ENCODE peak calls at places on chromosomes 4 and X, in six cellular contexts. One of them, this sample, is unnamed.
A peak's percentile ranks its signal among the peaks of the same experiment; 100 is the strongest.

GRCh38 chr4:38782452-38783108 is at the start of gene TLR10:
- DNase-seq in germinal center: peak; percentile 71
- DNase-seq in central memory CD8-positive, alpha-beta T cell: no peak
- DNase-seq in GM12892: no peak
- DNase-seq in NCI-H2171 treated with DMSO at 0.1 percent for 48 hours: peak; percentile 42
- DNase-seq in NCI-H1092: peak; percentile 53
- DNase-seq in this sample: peak; percentile 40

GRCh38 chr4:132016703-132017102 is 1132.4 kb upstream of the PCDH10 start:
- DNase-seq in central memory CD8-positive, alpha-beta T cell: no peak
- DNase-seq in GM12892: no peak
- DNase-seq in NCI-H1092: no peak
- DNase-seq in germinal center: no peak
- DNase-seq in NCI-H2171 treated with DMSO at 0.1 percent for 48 hours: no peak
- DNase-seq in this sample: no peak

GRCh38 chrX:38819709-38820108 is 18.4 kb downstream of the MID1IP1 start:
- DNase-seq in NCI-H1092: no peak
- DNase-seq in GM12892: no peak
- DNase-seq in germinal center: no peak
- DNase-seq in central memory CD8-positive, alpha-beta T cell: no peak
- DNase-seq in NCI-H2171 treated with DMSO at 0.1 percent for 48 hours: no peak
- DNase-seq in this sample: no peak

GRCh38 chrX:3638280-3638873 is 75.1 kb downstream of the PRKX start:
- DNase-seq in central memory CD8-positive, alpha-beta T cell: no peak
- DNase-seq in germinal center: peak; percentile 27
- DNase-seq in GM12892: peak; percentile 43
- DNase-seq in NCI-H2171 treated with DMSO at 0.1 percent for 48 hours: peak; percentile 22
- DNase-seq in NCI-H1092: peak; percentile 16
- DNase-seq in this sample: peak; percentile 27

GRCh38 chrX:37407736-37408135 is 58.6 kb downstream of the PRRG1 start:
- DNase-seq in central memory CD8-positive, alpha-beta T cell: no peak
- DNase-seq in NCI-H1092: no peak
- DNase-seq in NCI-H2171 treated with DMSO at 0.1 percent for 48 hours: no peak
- DNase-seq in germinal center: no peak
- DNase-seq in GM12892: no peak
- DNase-seq in this sample: no peak

GRCh38 chr4:80265571-80266266 is 745 bp upstream of the FGF5 start:
- DNase-seq in NCI-H1092: peak; percentile 8
- DNase-seq in central memory CD8-positive, alpha-beta T cell: no peak
- DNase-seq in NCI-H2171 treated with DMSO at 0.1 percent for 48 hours: peak; percentile 19
- DNase-seq in germinal center: no peak
- DNase-seq in GM12892: no peak
- DNase-seq in this sample: peak; percentile 74

GRCh38 chr4:113825272-113825671 is 63.7 kb upstream of the CAMK2D start:
- DNase-seq in GM12892: no peak
- DNase-seq in germinal center: no peak
- DNase-seq in central memory CD8-positive, alpha-beta T cell: no peak
- DNase-seq in NCI-H2171 treated with DMSO at 0.1 percent for 48 hours: no peak
- DNase-seq in NCI-H1092: no peak
- DNase-seq in this sample: no peak

GRCh38 chr4:183721207-183722081 is 62.4 kb downstream of the TRAPPC11 start:
- DNase-seq in central memory CD8-positive, alpha-beta T cell: no peak
- DNase-seq in NCI-H2171 treated with DMSO at 0.1 percent for 48 hours: no peak
- DNase-seq in GM12892: no peak
- DNase-seq in germinal center: peak; percentile 32
- DNase-seq in NCI-H1092: no peak
- DNase-seq in this sample: no peak

GRCh38 chrX:54926978-54927377 is 6.4 kb downstream of the TRO start:
- DNase-seq in germinal center: no peak
- DNase-seq in GM12892: no peak
- DNase-seq in NCI-H1092: no peak
- DNase-seq in central memory CD8-positive, alpha-beta T cell: no peak
- DNase-seq in NCI-H2171 treated with DMSO at 0.1 percent for 48 hours: no peak
- DNase-seq in this sample: no peak

GRCh38 chr4:42252315-42252714 is 99.9 kb upstream of the BEND4 start:
- DNase-seq in central memory CD8-positive, alpha-beta T cell: no peak
- DNase-seq in germinal center: no peak
- DNase-seq in NCI-H2171 treated with DMSO at 0.1 percent for 48 hours: no peak
- DNase-seq in GM12892: no peak
- DNase-seq in NCI-H1092: no peak
- DNase-seq in this sample: no peak

GRCh38 chr4:121648518-121648917 is 48.3 kb downstream of the ANXA5 start:
- DNase-seq in germinal center: no peak
- DNase-seq in NCI-H1092: no peak
- DNase-seq in NCI-H2171 treated with DMSO at 0.1 percent for 48 hours: no peak
- DNase-seq in GM12892: no peak
- DNase-seq in central memory CD8-positive, alpha-beta T cell: no peak
- DNase-seq in this sample: no peak

GRCh38 chr4:2364654-2365053 is 53.8 kb downstream of the ZFYVE28 start:
- DNase-seq in NCI-H1092: no peak
- DNase-seq in germinal center: no peak
- DNase-seq in central memory CD8-positive, alpha-beta T cell: peak; percentile 46
- DNase-seq in NCI-H2171 treated with DMSO at 0.1 percent for 48 hours: no peak
- DNase-seq in GM12892: no peak
- DNase-seq in this sample: no peak

GRCh38 chrX:49842603-49843002 is 13.5 kb downstream of the PAGE4 start:
- DNase-seq in NCI-H1092: no peak
- DNase-seq in NCI-H2171 treated with DMSO at 0.1 percent for 48 hours: no peak
- DNase-seq in germinal center: no peak
- DNase-seq in central memory CD8-positive, alpha-beta T cell: no peak
- DNase-seq in GM12892: no peak
- DNase-seq in this sample: no peak

GRCh38 chrX:132068405-132068804 is 45.3 kb downstream of the STK26 start:
- DNase-seq in germinal center: no peak
- DNase-seq in central memory CD8-positive, alpha-beta T cell: no peak
- DNase-seq in NCI-H1092: no peak
- DNase-seq in GM12892: no peak
- DNase-seq in NCI-H2171 treated with DMSO at 0.1 percent for 48 hours: no peak
- DNase-seq in this sample: no peak

GRCh38 chrX:135389717-135390116 is 32.0 kb upstream of the SMIM10L2A start:
- DNase-seq in NCI-H2171 treated with DMSO at 0.1 percent for 48 hours: no peak
- DNase-seq in GM12892: no peak
- DNase-seq in germinal center: no peak
- DNase-seq in NCI-H1092: no peak
- DNase-seq in central memory CD8-positive, alpha-beta T cell: no peak
- DNase-seq in this sample: no peak

GRCh38 chrX:15903186-15903681 is 48.6 kb upstream of the AP1S2 start:
- DNase-seq in GM12892: peak; percentile 14
- DNase-seq in NCI-H1092: no peak
- DNase-seq in germinal center: peak; percentile 23
- DNase-seq in NCI-H2171 treated with DMSO at 0.1 percent for 48 hours: no peak
- DNase-seq in central memory CD8-positive, alpha-beta T cell: no peak
- DNase-seq in this sample: no peak

GRCh38 chr4:140691369-140691768 is 64.8 kb downstream of the TBC1D9 start:
- DNase-seq in NCI-H1092: no peak
- DNase-seq in central memory CD8-positive, alpha-beta T cell: no peak
- DNase-seq in germinal center: no peak
- DNase-seq in NCI-H2171 treated with DMSO at 0.1 percent for 48 hours: no peak
- DNase-seq in GM12892: no peak
- DNase-seq in this sample: peak; percentile 82

GRCh38 chr4:74772783-74773182 is 21.5 kb downstream of the BTC start:
- DNase-seq in GM12892: no peak
- DNase-seq in germinal center: no peak
- DNase-seq in central memory CD8-positive, alpha-beta T cell: no peak
- DNase-seq in NCI-H2171 treated with DMSO at 0.1 percent for 48 hours: no peak
- DNase-seq in NCI-H1092: no peak
- DNase-seq in this sample: no peak

GRCh38 chr4:67934628-67935027 is 28.7 kb downstream of the TMPRSS11A start:
- DNase-seq in NCI-H1092: peak; percentile 77
- DNase-seq in NCI-H2171 treated with DMSO at 0.1 percent for 48 hours: no peak
- DNase-seq in germinal center: no peak
- DNase-seq in GM12892: no peak
- DNase-seq in central memory CD8-positive, alpha-beta T cell: no peak
- DNase-seq in this sample: no peak

GRCh38 chrX:132489256-132490085 is 633 bp upstream of the MBNL3 start:
- DNase-seq in GM12892: peak; percentile 15
- DNase-seq in NCI-H2171 treated with DMSO at 0.1 percent for 48 hours: peak; percentile 59
- DNase-seq in central memory CD8-positive, alpha-beta T cell: peak; percentile 35
- DNase-seq in NCI-H1092: peak; percentile 70
- DNase-seq in germinal center: peak; percentile 36
- DNase-seq in this sample: no peak

GRCh38 chr4:121784975-121785374 is 16.1 kb upstream of the EXOSC9 start:
- DNase-seq in germinal center: no peak
- DNase-seq in central memory CD8-positive, alpha-beta T cell: no peak
- DNase-seq in NCI-H1092: no peak
- DNase-seq in NCI-H2171 treated with DMSO at 0.1 percent for 48 hours: no peak
- DNase-seq in GM12892: no peak
- DNase-seq in this sample: no peak

GRCh38 chrX:153642313-153642654 is 4.7 kb upstream of the DUSP9 start:
- DNase-seq in GM12892: no peak
- DNase-seq in NCI-H2171 treated with DMSO at 0.1 percent for 48 hours: peak; percentile 6
- DNase-seq in germinal center: no peak
- DNase-seq in NCI-H1092: no peak
- DNase-seq in central memory CD8-positive, alpha-beta T cell: no peak
- DNase-seq in this sample: no peak

GRCh38 chr4:142817442-142817841 is 28.7 kb downstream of the INPP4B start:
- DNase-seq in central memory CD8-positive, alpha-beta T cell: no peak
- DNase-seq in germinal center: no peak
- DNase-seq in GM12892: no peak
- DNase-seq in NCI-H2171 treated with DMSO at 0.1 percent for 48 hours: no peak
- DNase-seq in NCI-H1092: no peak
- DNase-seq in this sample: no peak

GRCh38 chr4:28709821-28710330 is 1849.2 kb downstream of the STIM2 start:
- DNase-seq in central memory CD8-positive, alpha-beta T cell: no peak
- DNase-seq in GM12892: no peak
- DNase-seq in germinal center: no peak
- DNase-seq in NCI-H1092: no peak
- DNase-seq in NCI-H2171 treated with DMSO at 0.1 percent for 48 hours: no peak
- DNase-seq in this sample: no peak

GRCh38 chr4:13542577-13543042 is 1.7 kb downstream of the NKX3-2 start:
- DNase-seq in GM12892: no peak
- DNase-seq in NCI-H2171 treated with DMSO at 0.1 percent for 48 hours: no peak
- DNase-seq in germinal center: no peak
- DNase-seq in NCI-H1092: no peak
- DNase-seq in central memory CD8-positive, alpha-beta T cell: no peak
- DNase-seq in this sample: no peak

GRCh38 chr4:8599657-8600056 is 7.1 kb downstream of the CPZ start:
- DNase-seq in central memory CD8-positive, alpha-beta T cell: no peak
- DNase-seq in NCI-H1092: no peak
- DNase-seq in GM12892: no peak
- DNase-seq in NCI-H2171 treated with DMSO at 0.1 percent for 48 hours: no peak
- DNase-seq in germinal center: no peak
- DNase-seq in this sample: no peak

GRCh38 chr4:108725457-108725856 is 37.4 kb downstream of the ETNPPL start:
- DNase-seq in central memory CD8-positive, alpha-beta T cell: no peak
- DNase-seq in NCI-H2171 treated with DMSO at 0.1 percent for 48 hours: no peak
- DNase-seq in germinal center: no peak
- DNase-seq in GM12892: no peak
- DNase-seq in NCI-H1092: no peak
- DNase-seq in this sample: no peak

GRCh38 chr4:128979934-128980333 is 113.4 kb downstream of the SCLT1 start:
- DNase-seq in NCI-H1092: no peak
- DNase-seq in germinal center: no peak
- DNase-seq in GM12892: no peak
- DNase-seq in central memory CD8-positive, alpha-beta T cell: no peak
- DNase-seq in NCI-H2171 treated with DMSO at 0.1 percent for 48 hours: peak; percentile 32
- DNase-seq in this sample: no peak

GRCh38 chrX:129823115-129823514 is 20.6 kb downstream of the ZDHHC9 start:
- DNase-seq in central memory CD8-positive, alpha-beta T cell: peak; percentile 15
- DNase-seq in NCI-H2171 treated with DMSO at 0.1 percent for 48 hours: peak; percentile 3
- DNase-seq in NCI-H1092: no peak
- DNase-seq in GM12892: no peak
- DNase-seq in germinal center: peak; percentile 27
- DNase-seq in this sample: peak; percentile 36

GRCh38 chr4:6250235-6250983 is 19.2 kb upstream of the WFS1 start:
- DNase-seq in GM12892: peak; percentile 53
- DNase-seq in germinal center: peak; percentile 65
- DNase-seq in NCI-H1092: peak; percentile 76
- DNase-seq in central memory CD8-positive, alpha-beta T cell: no peak
- DNase-seq in NCI-H2171 treated with DMSO at 0.1 percent for 48 hours: peak; percentile 63
- DNase-seq in this sample: peak; percentile 93

GRCh38 chrX:12988797-12989196 is 13.9 kb downstream of the TMSB4X start:
- DNase-seq in central memory CD8-positive, alpha-beta T cell: no peak
- DNase-seq in GM12892: no peak
- DNase-seq in NCI-H1092: no peak
- DNase-seq in NCI-H2171 treated with DMSO at 0.1 percent for 48 hours: no peak
- DNase-seq in germinal center: no peak
- DNase-seq in this sample: no peak

This sample was measured in G401.